ENCODE peak calls at places on chromosome 18, in six cellular contexts. One of them, this sample, is unnamed.

GRCh38 chr18:38718365-38718901 is 1152.8 kb upstream of the CELF4 start:
- DNase-seq in iPS DF 19.7: no peak
- DNase-seq in nephron progenitor cell: no peak
- DNase-seq in left ventricle myocardium superior: no peak
- DNase-seq in ovary: no peak
- DNase-seq in stimulated activated CD8-positive, alpha-beta memory T cell treated with anti-CD3 and anti-CD28 coated beads, Interleukin-15, amount 100 ng/mL, for 4 hours: no peak
- DNase-seq in this sample: no peak

GRCh38 chr18:57727952-57728807 is 74.9 kb downstream of the ATP8B1 start:
- DNase-seq in iPS DF 19.7: no peak
- DNase-seq in nephron progenitor cell: no peak
- DNase-seq in left ventricle myocardium superior: no peak
- DNase-seq in ovary: no peak
- DNase-seq in stimulated activated CD8-positive, alpha-beta memory T cell treated with anti-CD3 and anti-CD28 coated beads, Interleukin-15, amount 100 ng/mL, for 4 hours: no peak
- DNase-seq in this sample: no peak

GRCh38 chr18:62499263-62499650 is 23.6 kb upstream of the ZCCHC2 start:
- DNase-seq in iPS DF 19.7: no peak
- DNase-seq in nephron progenitor cell: no peak
- DNase-seq in left ventricle myocardium superior: no peak
- DNase-seq in ovary: no peak
- DNase-seq in stimulated activated CD8-positive, alpha-beta memory T cell treated with anti-CD3 and anti-CD28 coated beads, Interleukin-15, amount 100 ng/mL, for 4 hours: no peak
- DNase-seq in this sample: no peak

GRCh38 chr18:38940863-38941531 is 1375.4 kb upstream of the CELF4 start:
- DNase-seq in iPS DF 19.7: no peak
- DNase-seq in nephron progenitor cell: no peak
- DNase-seq in left ventricle myocardium superior: no peak
- DNase-seq in ovary: no peak
- DNase-seq in stimulated activated CD8-positive, alpha-beta memory T cell treated with anti-CD3 and anti-CD28 coated beads, Interleukin-15, amount 100 ng/mL, for 4 hours: no peak
- DNase-seq in this sample: no peak

GRCh38 chr18:58870130-58870529 is 5.5 kb downstream of the ZNF532 start:
- DNase-seq in iPS DF 19.7: no peak
- DNase-seq in nephron progenitor cell: no peak
- DNase-seq in left ventricle myocardium superior: no peak
- DNase-seq in ovary: no peak
- DNase-seq in stimulated activated CD8-positive, alpha-beta memory T cell treated with anti-CD3 and anti-CD28 coated beads, Interleukin-15, amount 100 ng/mL, for 4 hours: no peak
- DNase-seq in this sample: no peak

GRCh38 chr18:48818329-48819254 is 132.2 kb downstream of the SMAD7 start:
- DNase-seq in iPS DF 19.7: no peak
- DNase-seq in nephron progenitor cell: no peak
- DNase-seq in left ventricle myocardium superior: no peak
- DNase-seq in ovary: peak
- DNase-seq in stimulated activated CD8-positive, alpha-beta memory T cell treated with anti-CD3 and anti-CD28 coated beads, Interleukin-15, amount 100 ng/mL, for 4 hours: no peak
- DNase-seq in this sample: no peak

GRCh38 chr18:54388203-54389142 is 30.8 kb downstream of the C18orf54 start:
- DNase-seq in iPS DF 19.7: peak
- DNase-seq in nephron progenitor cell: peak
- DNase-seq in left ventricle myocardium superior: no peak
- DNase-seq in ovary: no peak
- DNase-seq in stimulated activated CD8-positive, alpha-beta memory T cell treated with anti-CD3 and anti-CD28 coated beads, Interleukin-15, amount 100 ng/mL, for 4 hours: no peak
- DNase-seq in this sample: peak

GRCh38 chr18:3262234-3263171 is 570 bp downstream of the MYL12B start:
- DNase-seq in iPS DF 19.7: no peak
- DNase-seq in nephron progenitor cell: no peak
- DNase-seq in left ventricle myocardium superior: no peak
- DNase-seq in ovary: peak
- DNase-seq in stimulated activated CD8-positive, alpha-beta memory T cell treated with anti-CD3 and anti-CD28 coated beads, Interleukin-15, amount 100 ng/mL, for 4 hours: no peak
- DNase-seq in this sample: peak

GRCh38 chr18:48376934-48377333 is 32.2 kb downstream of the ZBTB7C start:
- DNase-seq in iPS DF 19.7: no peak
- DNase-seq in nephron progenitor cell: no peak
- DNase-seq in left ventricle myocardium superior: no peak
- DNase-seq in ovary: no peak
- DNase-seq in stimulated activated CD8-positive, alpha-beta memory T cell treated with anti-CD3 and anti-CD28 coated beads, Interleukin-15, amount 100 ng/mL, for 4 hours: no peak
- DNase-seq in this sample: no peak

GRCh38 chr18:21978546-21979170 is 190.7 kb upstream of the GATA6 start:
- DNase-seq in iPS DF 19.7: no peak
- DNase-seq in nephron progenitor cell: no peak
- DNase-seq in left ventricle myocardium superior: no peak
- DNase-seq in ovary: no peak
- DNase-seq in stimulated activated CD8-positive, alpha-beta memory T cell treated with anti-CD3 and anti-CD28 coated beads, Interleukin-15, amount 100 ng/mL, for 4 hours: no peak
- DNase-seq in this sample: no peak

GRCh38 chr18:2847341-2848144 is 737 bp downstream of the EMILIN2 start:
- DNase-seq in iPS DF 19.7: no peak
- DNase-seq in nephron progenitor cell: peak
- DNase-seq in left ventricle myocardium superior: peak
- DNase-seq in ovary: peak
- DNase-seq in stimulated activated CD8-positive, alpha-beta memory T cell treated with anti-CD3 and anti-CD28 coated beads, Interleukin-15, amount 100 ng/mL, for 4 hours: peak
- DNase-seq in this sample: no peak

GRCh38 chr18:21366896-21367295 is 124.9 kb downstream of the GREB1L start:
- DNase-seq in iPS DF 19.7: no peak
- DNase-seq in nephron progenitor cell: no peak
- DNase-seq in left ventricle myocardium superior: no peak
- DNase-seq in ovary: no peak
- DNase-seq in stimulated activated CD8-positive, alpha-beta memory T cell treated with anti-CD3 and anti-CD28 coated beads, Interleukin-15, amount 100 ng/mL, for 4 hours: no peak
- DNase-seq in this sample: no peak

GRCh38 chr18:3494245-3494526 is 44.2 kb downstream of the TGIF1 start:
- DNase-seq in iPS DF 19.7: no peak
- DNase-seq in nephron progenitor cell: no peak
- DNase-seq in left ventricle myocardium superior: no peak
- DNase-seq in ovary: no peak
- DNase-seq in stimulated activated CD8-positive, alpha-beta memory T cell treated with anti-CD3 and anti-CD28 coated beads, Interleukin-15, amount 100 ng/mL, for 4 hours: no peak
- DNase-seq in this sample: no peak

GRCh38 chr18:48541026-48541746 is 2.4 kb downstream of the CTIF start:
- DNase-seq in iPS DF 19.7: no peak
- DNase-seq in nephron progenitor cell: peak
- DNase-seq in left ventricle myocardium superior: peak
- DNase-seq in ovary: peak
- DNase-seq in stimulated activated CD8-positive, alpha-beta memory T cell treated with anti-CD3 and anti-CD28 coated beads, Interleukin-15, amount 100 ng/mL, for 4 hours: peak
- DNase-seq in this sample: peak

GRCh38 chr18:21341141-21341540 is 99.1 kb downstream of the GREB1L start:
- DNase-seq in iPS DF 19.7: no peak
- DNase-seq in nephron progenitor cell: no peak
- DNase-seq in left ventricle myocardium superior: no peak
- DNase-seq in ovary: no peak
- DNase-seq in stimulated activated CD8-positive, alpha-beta memory T cell treated with anti-CD3 and anti-CD28 coated beads, Interleukin-15, amount 100 ng/mL, for 4 hours: no peak
- DNase-seq in this sample: no peak

GRCh38 chr18:59011786-59012185 is 127.9 kb upstream of the SEC11C start:
- DNase-seq in iPS DF 19.7: no peak
- DNase-seq in nephron progenitor cell: no peak
- DNase-seq in left ventricle myocardium superior: no peak
- DNase-seq in ovary: no peak
- DNase-seq in stimulated activated CD8-positive, alpha-beta memory T cell treated with anti-CD3 and anti-CD28 coated beads, Interleukin-15, amount 100 ng/mL, for 4 hours: no peak
- DNase-seq in this sample: no peak

GRCh38 chr18:63106727-63107126 is 212.8 kb downstream of the BCL2 start:
- DNase-seq in iPS DF 19.7: no peak
- DNase-seq in nephron progenitor cell: no peak
- DNase-seq in left ventricle myocardium superior: no peak
- DNase-seq in ovary: no peak
- DNase-seq in stimulated activated CD8-positive, alpha-beta memory T cell treated with anti-CD3 and anti-CD28 coated beads, Interleukin-15, amount 100 ng/mL, for 4 hours: no peak
- DNase-seq in this sample: no peak

GRCh38 chr18:78826631-78827030 is 153.0 kb upstream of the SALL3 start:
- DNase-seq in iPS DF 19.7: no peak
- DNase-seq in nephron progenitor cell: no peak
- DNase-seq in left ventricle myocardium superior: no peak
- DNase-seq in ovary: no peak
- DNase-seq in stimulated activated CD8-positive, alpha-beta memory T cell treated with anti-CD3 and anti-CD28 coated beads, Interleukin-15, amount 100 ng/mL, for 4 hours: no peak
- DNase-seq in this sample: no peak